ENCODE peak calls at places on chromosome 15, in six cellular contexts. One of them, this sample, is unnamed. For H3K36me3 and H3K4me1, the result is how much of the 10 kb centered on the place peaks cover.

GRCh38 chr15:91678003-91678402 is 175.5 kb upstream of the SLCO3A1 start:
- DNase-seq in suprapubic skin: no peak
- DNase-seq in lung: no peak
- DNase-seq in fibroblast of lung: no peak
- DNase-seq in heart left ventricle: no peak
- DNase-seq in left ventricle myocardium inferior: no peak
- DNase-seq in this sample: no peak

GRCh38 chr15:78103406-78104118 is 11.2 kb downstream of the SH2D7 start:
- DNase-seq in suprapubic skin: peak
- DNase-seq in lung: no peak
- DNase-seq in fibroblast of lung: no peak
- DNase-seq in heart left ventricle: no peak
- DNase-seq in left ventricle myocardium inferior: peak
- DNase-seq in this sample: no peak

GRCh38 chr15:30670056-30670455 is 44.1 kb downstream of the ARHGAP11B start:
- DNase-seq in suprapubic skin: no peak
- DNase-seq in lung: no peak
- DNase-seq in fibroblast of lung: no peak
- DNase-seq in heart left ventricle: no peak
- DNase-seq in left ventricle myocardium inferior: no peak
- DNase-seq in this sample: no peak

GRCh38 chr15:48880070-48880634 is 2.2 kb downstream of the EID1 start:
- DNase-seq in suprapubic skin: no peak
- DNase-seq in lung: no peak
- DNase-seq in fibroblast of lung: no peak
- DNase-seq in heart left ventricle: no peak
- DNase-seq in left ventricle myocardium inferior: no peak
- DNase-seq in this sample: no peak

GRCh38 chr15:77251662-77252061 is 168.2 kb downstream of the PEAK1 start:
- DNase-seq in suprapubic skin: no peak
- DNase-seq in lung: no peak
- DNase-seq in fibroblast of lung: peak
- DNase-seq in heart left ventricle: no peak
- DNase-seq in left ventricle myocardium inferior: no peak
- DNase-seq in this sample: no peak

GRCh38 chr15:101017041-101017754 is 98.0 kb downstream of the LRRK1 start:
- DNase-seq in suprapubic skin: peak
- DNase-seq in lung: peak
- DNase-seq in fibroblast of lung: no peak
- DNase-seq in heart left ventricle: no peak
- DNase-seq in left ventricle myocardium inferior: no peak
- DNase-seq in this sample: no peak

GRCh38 chr15:80174017-80174746 is 21.4 kb downstream of the FAH start:
- DNase-seq in suprapubic skin: no peak
- DNase-seq in lung: no peak
- DNase-seq in fibroblast of lung: peak
- DNase-seq in heart left ventricle: no peak
- DNase-seq in left ventricle myocardium inferior: no peak
- DNase-seq in this sample: peak

GRCh38 chr15:24898715-24899278 is 56.0 kb upstream of the SNRPN start:
- DNase-seq in suprapubic skin: no peak
- DNase-seq in lung: no peak
- DNase-seq in fibroblast of lung: peak
- DNase-seq in heart left ventricle: no peak
- DNase-seq in left ventricle myocardium inferior: no peak
- DNase-seq in this sample: no peak

GRCh38 chr15:29885183-29885582 is 62.9 kb upstream of the TJP1 start:
- DNase-seq in suprapubic skin: no peak
- DNase-seq in lung: no peak
- DNase-seq in fibroblast of lung: no peak
- DNase-seq in heart left ventricle: no peak
- DNase-seq in left ventricle myocardium inferior: no peak
- DNase-seq in this sample: no peak

GRCh38 chr15:49984436-49984835 is 134.6 kb downstream of the ATP8B4 start:
- DNase-seq in suprapubic skin: no peak
- DNase-seq in lung: no peak
- DNase-seq in fibroblast of lung: peak
- DNase-seq in heart left ventricle: no peak
- DNase-seq in left ventricle myocardium inferior: no peak
- DNase-seq in this sample: no peak

GRCh38 chr15:33292718-33293307 is 18.0 kb upstream of the RYR3 start:
- DNase-seq in suprapubic skin: no peak
- DNase-seq in lung: peak
- DNase-seq in fibroblast of lung: peak
- DNase-seq in heart left ventricle: peak
- DNase-seq in left ventricle myocardium inferior: no peak
- DNase-seq in this sample: no peak

GRCh38 chr15:77796046-77796729 is 163.5 kb upstream of the LINGO1 start:
- DNase-seq in suprapubic skin: no peak
- DNase-seq in lung: no peak
- DNase-seq in fibroblast of lung: no peak
- DNase-seq in heart left ventricle: no peak
- DNase-seq in left ventricle myocardium inferior: no peak
- DNase-seq in this sample: no peak

GRCh38 chr15:66294932-66295235 is 1.5 kb downstream of the DIS3L start:
- DNase-seq in suprapubic skin: no peak
- DNase-seq in lung: no peak
- DNase-seq in fibroblast of lung: peak
- DNase-seq in heart left ventricle: no peak
- DNase-seq in left ventricle myocardium inferior: no peak
- DNase-seq in this sample: no peak

GRCh38 chr15:34851007-34851406 is 55.7 kb upstream of the ACTC1 start:
- DNase-seq in suprapubic skin: no peak
- DNase-seq in lung: no peak
- DNase-seq in fibroblast of lung: no peak
- DNase-seq in heart left ventricle: no peak
- DNase-seq in left ventricle myocardium inferior: no peak
- DNase-seq in this sample: no peak

GRCh38 chr15:56719021-56719612 is 14.2 kb downstream of the ZNF280D start:
- DNase-seq in suprapubic skin: no peak
- DNase-seq in lung: no peak
- DNase-seq in fibroblast of lung: no peak
- DNase-seq in heart left ventricle: no peak
- DNase-seq in left ventricle myocardium inferior: no peak
- DNase-seq in this sample: no peak

GRCh38 chr15:39998511-39998910 is 40.5 kb downstream of the SRP14 start:
- DNase-seq in suprapubic skin: no peak
- DNase-seq in lung: no peak
- DNase-seq in fibroblast of lung: no peak
- DNase-seq in heart left ventricle: no peak
- DNase-seq in left ventricle myocardium inferior: no peak
- DNase-seq in this sample: no peak

GRCh38 chr15:53872410-53872809 is 105.8 kb upstream of the UNC13C start:
- DNase-seq in suprapubic skin: no peak
- DNase-seq in lung: no peak
- DNase-seq in fibroblast of lung: no peak
- DNase-seq in heart left ventricle: no peak
- DNase-seq in left ventricle myocardium inferior: no peak
- DNase-seq in this sample: no peak

GRCh38 chr15:66261056-66261455 is 7.5 kb upstream of the MEGF11 start:
- DNase-seq in suprapubic skin: no peak
- DNase-seq in lung: no peak
- DNase-seq in fibroblast of lung: no peak
- DNase-seq in heart left ventricle: no peak
- DNase-seq in left ventricle myocardium inferior: no peak
- DNase-seq in this sample: no peak

GRCh38 chr15:77516786-77517185 is 96.1 kb downstream of the HMG20A start:
- DNase-seq in suprapubic skin: peak
- DNase-seq in lung: no peak
- DNase-seq in fibroblast of lung: no peak
- DNase-seq in heart left ventricle: no peak
- DNase-seq in left ventricle myocardium inferior: no peak
- DNase-seq in this sample: no peak

GRCh38 chr15:70273808-70274207 is 176.1 kb upstream of the TLE3 start:
- DNase-seq in suprapubic skin: no peak
- DNase-seq in lung: no peak
- DNase-seq in fibroblast of lung: no peak
- DNase-seq in heart left ventricle: no peak
- DNase-seq in left ventricle myocardium inferior: no peak
- DNase-seq in this sample: no peak

GRCh38 chr15:60649845-60650548 is 171.1 kb upstream of the ICE2 start:
- DNase-seq in suprapubic skin: no peak
- DNase-seq in lung: no peak
- DNase-seq in fibroblast of lung: peak
- DNase-seq in heart left ventricle: no peak
- DNase-seq in left ventricle myocardium inferior: no peak
- DNase-seq in this sample: no peak

GRCh38 chr15:69160976-69161877 is 792 bp downstream of the GLCE start:
- DNase-seq in suprapubic skin: peak
- DNase-seq in lung: no peak
- DNase-seq in fibroblast of lung: peak
- DNase-seq in heart left ventricle: peak
- DNase-seq in left ventricle myocardium inferior: peak
- DNase-seq in this sample: peak

GRCh38 chr15:90814193-90814811 is 54.1 kb upstream of the FURIN start:
- DNase-seq in suprapubic skin: no peak
- DNase-seq in lung: no peak
- DNase-seq in fibroblast of lung: peak
- DNase-seq in heart left ventricle: no peak
- DNase-seq in left ventricle myocardium inferior: no peak
- DNase-seq in this sample: no peak

GRCh38 chr15:39789736-39790135 is 7.1 kb upstream of the FSIP1 start:
- DNase-seq in suprapubic skin: no peak
- DNase-seq in lung: no peak
- DNase-seq in fibroblast of lung: no peak
- DNase-seq in heart left ventricle: no peak
- DNase-seq in left ventricle myocardium inferior: no peak
- DNase-seq in this sample: no peak

GRCh38 chr15:101003076-101003475 is 83.9 kb downstream of the LRRK1 start:
- DNase-seq in suprapubic skin: no peak
- DNase-seq in lung: no peak
- DNase-seq in fibroblast of lung: no peak
- DNase-seq in heart left ventricle: peak
- DNase-seq in left ventricle myocardium inferior: no peak
- DNase-seq in this sample: no peak

GRCh38 chr15:51097553-51098330 is 3.0 kb upstream of the TNFAIP8L3 start:
- DNase-seq in suprapubic skin: no peak
- DNase-seq in lung: no peak
- DNase-seq in fibroblast of lung: peak
- DNase-seq in heart left ventricle: no peak
- DNase-seq in left ventricle myocardium inferior: no peak
- DNase-seq in this sample: no peak

GRCh38 chr15:77499087-77499765 is 78.5 kb downstream of the HMG20A start:
- DNase-seq in suprapubic skin: no peak
- DNase-seq in lung: no peak
- DNase-seq in fibroblast of lung: no peak
- DNase-seq in heart left ventricle: no peak
- DNase-seq in left ventricle myocardium inferior: no peak
- DNase-seq in this sample: no peak

DNA sequence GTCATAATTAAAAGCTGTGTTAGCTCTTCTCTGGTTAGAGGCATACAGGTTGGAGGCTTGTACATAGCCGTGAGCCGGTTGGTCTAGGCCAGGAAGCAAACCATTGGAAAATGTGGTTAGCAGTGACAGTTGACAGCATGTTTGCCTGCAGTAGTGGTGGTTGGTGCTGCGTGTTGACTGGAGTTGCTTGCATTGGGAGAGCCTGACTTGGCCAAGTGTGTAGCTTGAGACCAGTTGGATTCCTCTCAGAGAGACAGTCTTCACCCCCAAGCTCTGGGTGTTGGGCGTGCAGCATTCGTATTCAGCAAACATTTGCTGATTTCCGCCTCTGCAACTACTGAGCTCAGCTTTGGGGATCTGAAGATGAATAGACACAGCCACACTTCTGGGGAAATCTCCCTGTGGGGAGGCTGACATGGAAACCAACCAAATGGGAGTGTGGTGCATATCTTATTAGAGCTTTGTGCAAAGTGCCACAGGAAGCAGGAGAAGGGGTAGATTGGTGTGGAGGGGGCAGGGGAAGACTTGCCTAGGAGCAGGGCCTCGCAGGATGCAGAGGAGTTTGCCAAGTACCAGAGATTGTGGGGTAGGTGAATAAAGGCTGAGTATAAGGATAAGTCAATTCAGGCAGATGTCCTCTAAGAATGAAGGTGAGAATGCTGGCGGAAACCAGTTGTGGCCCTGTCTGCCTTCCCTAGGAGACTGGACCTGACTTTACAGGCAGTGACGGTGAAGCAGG is 83.5 kb downstream of the IGF1R start:
- DNase-seq in suprapubic skin: no peak
- DNase-seq in lung: no peak
- DNase-seq in fibroblast of lung: no peak
- DNase-seq in heart left ventricle: no peak
- DNase-seq in left ventricle myocardium inferior: no peak
- DNase-seq in this sample: no peak
- H3K27ac ChIP-seq in suprapubic skin: peak
- H3K27ac ChIP-seq in lung: peak
- H3K27ac ChIP-seq in fibroblast of lung: no peak
- H3K27ac ChIP-seq in heart left ventricle: peak
- H3K27ac ChIP-seq in left ventricle myocardium inferior: peak
- H3K27ac ChIP-seq in this sample: peak

GRCh38 chr15:43086551-43086950 is 19.3 kb downstream of the UBR1 start:
- DNase-seq in suprapubic skin: no peak
- DNase-seq in lung: no peak
- DNase-seq in fibroblast of lung: peak
- DNase-seq in heart left ventricle: no peak
- DNase-seq in left ventricle myocardium inferior: no peak
- DNase-seq in this sample: no peak
- H3K36me3 ChIP-seq in suprapubic skin: under half
- H3K36me3 ChIP-seq in lung: under half
- H3K36me3 ChIP-seq in fibroblast of lung: under half
- H3K36me3 ChIP-seq in heart left ventricle: under half
- H3K36me3 ChIP-seq in left ventricle myocardium inferior: under half
- H3K36me3 ChIP-seq in this sample: under half

GRCh38 chr15:89333959-89334509 is 590 bp downstream of the POLG start:
- DNase-seq in suprapubic skin: peak
- DNase-seq in lung: no peak
- DNase-seq in fibroblast of lung: peak
- DNase-seq in heart left ventricle: no peak
- DNase-seq in left ventricle myocardium inferior: no peak
- DNase-seq in this sample: no peak

GRCh38 chr15:89334510-89335288 is at the start of gene POLG:
- DNase-seq in suprapubic skin: peak
- DNase-seq in lung: peak
- DNase-seq in fibroblast of lung: peak
- DNase-seq in heart left ventricle: peak
- DNase-seq in left ventricle myocardium inferior: peak
- DNase-seq in this sample: peak

GRCh38 chr15:89330881-89331595 is 3.6 kb downstream of the POLG start:
- DNase-seq in suprapubic skin: no peak
- DNase-seq in lung: no peak
- DNase-seq in fibroblast of lung: no peak
- DNase-seq in heart left ventricle: no peak
- DNase-seq in left ventricle myocardium inferior: no peak
- DNase-seq in this sample: no peak

GRCh38 chr15:89332446-89332845 is 2.2 kb downstream of the POLG start:
- DNase-seq in suprapubic skin: peak
- DNase-seq in lung: no peak
- DNase-seq in fibroblast of lung: peak
- DNase-seq in heart left ventricle: no peak
- DNase-seq in left ventricle myocardium inferior: no peak
- DNase-seq in this sample: peak

GRCh38 chr15:89333011-89333860 is 1.4 kb downstream of the POLG start:
- DNase-seq in suprapubic skin: peak
- DNase-seq in lung: no peak
- DNase-seq in fibroblast of lung: no peak
- DNase-seq in heart left ventricle: no peak
- DNase-seq in left ventricle myocardium inferior: no peak
- DNase-seq in this sample: peak
- H3K4me1 ChIP-seq in suprapubic skin: half or more
- H3K4me1 ChIP-seq in lung: under half
- H3K4me1 ChIP-seq in fibroblast of lung: under half
- H3K4me1 ChIP-seq in heart left ventricle: under half
- H3K4me1 ChIP-seq in left ventricle myocardium inferior: half or more
- H3K4me1 ChIP-seq in this sample: under half

GRCh38 chr15:45148076-45149059 is 18.6 kb downstream of the DUOX1 start:
- DNase-seq in suprapubic skin: no peak
- DNase-seq in lung: no peak
- DNase-seq in fibroblast of lung: no peak
- DNase-seq in heart left ventricle: no peak
- DNase-seq in left ventricle myocardium inferior: no peak
- DNase-seq in this sample: no peak
- H3K27ac ChIP-seq in suprapubic skin: no peak
- H3K27ac ChIP-seq in lung: no peak
- H3K27ac ChIP-seq in fibroblast of lung: no peak
- H3K27ac ChIP-seq in heart left ventricle: no peak
- H3K27ac ChIP-seq in left ventricle myocardium inferior: no peak
- H3K27ac ChIP-seq in this sample: no peak

This sample was measured in tibial artery.